ENCODE peak calls at places on chromosomes 6 and 20, in five cellular contexts. X is breast epithelium, W is HEK293T, C is left ventricle myocardium inferior, K is NCI-H2107. Q is an unnamed sample.

GRCh38 chr6:42402184-42402583 is 49.5 kb downstream of the TRERF1 start:
- DNase-seq in K (no peak), W (no peak), X (no peak), C (no peak), Q (peak)

GRCh38 chr6:154515808-154516207 is 5.3 kb upstream of the CNKSR3 start:
- DNase-seq in X (no peak), K (no peak), W (no peak), C (no peak), Q (no peak)

GRCh38 chr6:22146581-22147468 is 150.0 kb downstream of the PRL start:
- DNase-seq in K (no peak), W (peak), C (no peak), X (no peak), Q (no peak)

GRCh38 chr6:157222201-157222981 is 100.9 kb downstream of the TMEM242 start:
- DNase-seq in C (no peak), X (peak), W (no peak), K (no peak), Q (no peak)

GRCh38 chr20:18653736-18654447 is 66.0 kb downstream of the DTD1 start:
- DNase-seq in X (no peak), K (no peak), W (no peak), C (no peak), Q (no peak)

GRCh38 chr20:4225778-4226177 is 210.4 kb upstream of the RNF24 start:
- DNase-seq in X (no peak), C (no peak), K (no peak), W (no peak), Q (peak)

GRCh38 chr20:63320041-63320511 is 27.1 kb downstream of the COL20A1 start:
- DNase-seq in K (no peak), W (no peak), X (no peak), C (no peak), Q (no peak)

GRCh38 chr6:82680192-82680591 is 316.6 kb downstream of the TPBG start:
- DNase-seq in C (no peak), W (no peak), X (no peak), K (no peak), Q (no peak)

GRCh38 chr6:83417880-83418663 is 12.8 kb downstream of the ME1 start:
- DNase-seq in W (peak), C (no peak), X (no peak), K (no peak), Q (peak)

GRCh38 chr20:52410746-52411317 is 219.3 kb upstream of the ZFP64 start:
- DNase-seq in C (no peak), K (no peak), W (no peak), X (no peak), Q (no peak)

GRCh38 chr20:61758556-61759200 is 307.0 kb downstream of the TAF4 start:
- DNase-seq in W (no peak), X (peak), C (no peak), K (no peak), Q (no peak)

GRCh38 chr6:50025258-50025657 is 3.5 kb upstream of the DEFB110 start:
- DNase-seq in X (no peak), C (no peak), W (no peak), K (no peak), Q (peak)

GRCh38 chr6:75748743-75749538 is at the start of gene MYO6:
- DNase-seq in C (peak), K (no peak), W (peak), X (peak), Q (peak)

GRCh38 chr6:24867104-24867703 is 68.5 kb upstream of the ARMH2 start:
- DNase-seq in C (no peak), W (no peak), K (no peak), X (no peak), Q (no peak)

GRCh38 chr6:145904878-145905277 is 59.3 kb downstream of the SHPRH start:
- DNase-seq in X (no peak), W (no peak), C (no peak), K (no peak), Q (no peak)